ENCODE peak calls at places on chromosomes 12 and 14, in seven cellular contexts. L is cortex of kidney, Y is kidney epithelial cell, F is NCI-H460, T is NCI-H774, O is Caco-2, G is T-helper 9 cell. W is an unnamed sample.
A peak's percentile ranks its signal among the peaks of the same experiment; 100 is the strongest.

GRCh38 chr12:104709692-104710435 is 248.2 kb downstream of the SLC41A2 start:
- DNase-seq in Y (no peak), L (no peak), F (no peak), T (no peak), O (no peak), G (no peak), W (no peak)

GRCh38 chr12:82627799-82628198 is 58.9 kb upstream of the TMTC2 start:
- DNase-seq in L (no peak), G (no peak), O (peak; percentile 30), T (no peak), Y (no peak), F (no peak), W (peak; percentile 29)

GRCh38 chr12:56836317-56836716 is 73.2 kb downstream of the HSD17B6 start:
- DNase-seq in T (no peak), Y (no peak), F (no peak), L (no peak), G (no peak), O (no peak), W (no peak)

GRCh38 chr12:88844426-88844825 is 264.2 kb upstream of the KITLG start:
- DNase-seq in T (no peak), G (no peak), Y (no peak), F (no peak), L (no peak), O (no peak), W (no peak)

GRCh38 chr12:1606021-1606622 is 11.7 kb upstream of the FBXL14 start:
- DNase-seq in O (peak; percentile 89), L (no peak), T (peak; percentile 60), Y (no peak), G (peak; percentile 31), F (peak; percentile 90), W (peak; percentile 63)

GRCh38 chr12:94710933-94711332 is 60.6 kb upstream of the TMCC3 start:
- DNase-seq in F (peak; percentile 43), Y (no peak), O (peak; percentile 31), L (no peak), T (no peak), G (no peak), W (peak; percentile 29)

GRCh38 chr14:75501080-75501479 is 21.2 kb upstream of the BATF start:
- DNase-seq in L (no peak), F (no peak), O (no peak), T (no peak), Y (no peak), G (no peak), W (no peak)

GRCh38 chr14:99838555-99839193 is 45.5 kb downstream of the EML1 start:
- DNase-seq in Y (no peak), O (peak; percentile 54), L (no peak), G (no peak), F (no peak), T (no peak), W (no peak)

GRCh38 chr12:76106631-76107030 is 22.1 kb upstream of the NAP1L1 start:
- DNase-seq in Y (no peak), O (no peak), F (no peak), L (no peak), G (no peak), T (no peak), W (no peak)

GRCh38 chr12:49923035-49923644 is 19.4 kb upstream of the FAIM2 start:
- DNase-seq in G (no peak), O (no peak), F (no peak), L (no peak), T (no peak), Y (no peak), W (no peak)

GRCh38 chr14:104743461-104744380 is 9.2 kb upstream of the SIVA1 start:
- DNase-seq in F (no peak), T (no peak), O (no peak), Y (no peak), G (no peak), L (no peak), W (no peak)

GRCh38 chr12:20350495-20350894 is 17.8 kb upstream of the PDE3A start:
- DNase-seq in G (no peak), L (no peak), T (no peak), O (no peak), Y (no peak), F (peak; percentile 77), W (no peak)

GRCh38 chr14:49992901-49993335 is 100.0 kb downstream of the ARF6 start:
- DNase-seq in F (peak; percentile 80), L (no peak), Y (no peak), O (no peak), G (no peak), T (no peak), W (peak; percentile 50)

GRCh38 chr12:124621296-124621660 is 53.9 kb upstream of the NCOR2 start:
- DNase-seq in F (no peak), O (no peak), Y (no peak), L (no peak), T (no peak), G (no peak), W (no peak)

GRCh38 chr14:68544150-68544892 is 248.5 kb downstream of the ZFP36L1 start:
- DNase-seq in T (no peak), G (no peak), Y (no peak), F (no peak), L (no peak), O (no peak), W (no peak)

GRCh38 chr12:104669851-104670337 is 213.1 kb downstream of the CHST11 start:
- DNase-seq in G (peak; percentile 3), O (no peak), T (no peak), L (no peak), Y (no peak), F (no peak), W (peak; percentile 55)

GRCh38 chr14:98953544-98954346 is 318.3 kb downstream of the BCL11B start:
- DNase-seq in T (no peak), L (no peak), F (no peak), O (no peak), G (no peak), Y (no peak), W (no peak)

GRCh38 chr14:98756749-98757148 is 515.2 kb downstream of the BCL11B start:
- DNase-seq in F (no peak), Y (no peak), L (no peak), T (no peak), G (no peak), O (no peak), W (no peak)

GRCh38 chr14:34235635-34236300 is 226.3 kb downstream of the SPTSSA start:
- DNase-seq in Y (no peak), O (no peak), F (no peak), G (no peak), L (no peak), T (no peak), W (no peak)

GRCh38 chr12:18850752-18851151 is 112.8 kb downstream of the CAPZA3 start:
- DNase-seq in Y (no peak), O (no peak), L (no peak), F (no peak), T (no peak), G (no peak), W (no peak)

GRCh38 chr12:20030847-20031246 is 337.5 kb upstream of the PDE3A start:
- DNase-seq in T (no peak), O (peak; percentile 61), Y (no peak), F (no peak), G (no peak), L (no peak), W (no peak)

GRCh38 chr14:61091657-61092273 is 110.7 kb downstream of the SLC38A6 start:
- DNase-seq in Y (no peak), G (no peak), O (no peak), L (no peak), F (no peak), T (no peak), W (no peak)

GRCh38 chr12:132373967-132374820 is 44.8 kb upstream of the GALNT9 start:
- DNase-seq in G (no peak), F (no peak), O (no peak), T (no peak), Y (no peak), L (no peak), W (no peak)

W was measured in GM20000.